ENCODE peak calls at places on chromosome 13, in eight cellular contexts. One of them, this sample, is unnamed.

GRCh38 chr13:113629814-113630213 is 28.2 kb downstream of the ATP4B start:
- DNase-seq in body of pancreas: no peak
- DNase-seq in tibial nerve: no peak
- DNase-seq in osteoblast: no peak
- DNase-seq in ovary: no peak
- DNase-seq in Caco-2: no peak
- DNase-seq in fibroblast of mammary gland: no peak
- DNase-seq in AG09309: no peak
- DNase-seq in this sample: no peak

GRCh38 chr13:47111499-47111898 is 214.6 kb upstream of the HTR2A start:
- DNase-seq in AG09309: no peak
- DNase-seq in tibial nerve: no peak
- DNase-seq in Caco-2: peak
- DNase-seq in body of pancreas: no peak
- DNase-seq in osteoblast: no peak
- DNase-seq in fibroblast of mammary gland: no peak
- DNase-seq in ovary: no peak
- DNase-seq in this sample: no peak

GRCh38 chr13:101455863-101456262 is 3.4 kb downstream of the ITGBL1 start:
- DNase-seq in body of pancreas: no peak
- DNase-seq in osteoblast: peak
- DNase-seq in fibroblast of mammary gland: peak
- DNase-seq in AG09309: peak
- DNase-seq in Caco-2: no peak
- DNase-seq in ovary: no peak
- DNase-seq in tibial nerve: no peak
- DNase-seq in this sample: no peak

GRCh38 chr13:46181799-46182490 is at the start of gene LCP1:
- DNase-seq in ovary: no peak
- DNase-seq in osteoblast: no peak
- DNase-seq in body of pancreas: no peak
- DNase-seq in tibial nerve: no peak
- DNase-seq in AG09309: no peak
- DNase-seq in fibroblast of mammary gland: no peak
- DNase-seq in Caco-2: peak
- DNase-seq in this sample: no peak

GRCh38 chr13:98324105-98324504 is 147.0 kb upstream of the RNF113B start:
- DNase-seq in AG09309: peak
- DNase-seq in body of pancreas: no peak
- DNase-seq in tibial nerve: no peak
- DNase-seq in Caco-2: no peak
- DNase-seq in ovary: no peak
- DNase-seq in osteoblast: peak
- DNase-seq in fibroblast of mammary gland: peak
- DNase-seq in this sample: peak

GRCh38 chr13:97367427-97367826 is 66.5 kb upstream of the RAP2A start:
- DNase-seq in ovary: no peak
- DNase-seq in fibroblast of mammary gland: peak
- DNase-seq in Caco-2: no peak
- DNase-seq in body of pancreas: no peak
- DNase-seq in osteoblast: peak
- DNase-seq in tibial nerve: no peak
- DNase-seq in AG09309: peak
- DNase-seq in this sample: no peak

GRCh38 chr13:87941244-87941643 is 270.1 kb downstream of the SLITRK5 start:
- DNase-seq in Caco-2: no peak
- DNase-seq in fibroblast of mammary gland: no peak
- DNase-seq in body of pancreas: no peak
- DNase-seq in osteoblast: no peak
- DNase-seq in AG09309: no peak
- DNase-seq in ovary: no peak
- DNase-seq in tibial nerve: no peak
- DNase-seq in this sample: no peak

GRCh38 chr13:53782400-53783030 is 753.9 kb downstream of the OLFM4 start:
- DNase-seq in AG09309: peak
- DNase-seq in body of pancreas: peak
- DNase-seq in tibial nerve: no peak
- DNase-seq in ovary: no peak
- DNase-seq in osteoblast: peak
- DNase-seq in fibroblast of mammary gland: peak
- DNase-seq in Caco-2: peak
- DNase-seq in this sample: peak

GRCh38 chr13:75740008-75740407 is 103.9 kb downstream of the LMO7 start:
- DNase-seq in fibroblast of mammary gland: peak
- DNase-seq in osteoblast: no peak
- DNase-seq in ovary: no peak
- DNase-seq in body of pancreas: no peak
- DNase-seq in Caco-2: no peak
- DNase-seq in tibial nerve: no peak
- DNase-seq in AG09309: no peak
- DNase-seq in this sample: no peak

GRCh38 chr13:34164585-34164984 is 346.6 kb downstream of the RFC3 start:
- DNase-seq in Caco-2: no peak
- DNase-seq in tibial nerve: no peak
- DNase-seq in AG09309: no peak
- DNase-seq in fibroblast of mammary gland: no peak
- DNase-seq in osteoblast: no peak
- DNase-seq in body of pancreas: no peak
- DNase-seq in ovary: no peak
- DNase-seq in this sample: no peak

GRCh38 chr13:102597029-102598015 is 536 bp downstream of the TPP2 start:
- DNase-seq in Caco-2: peak
- DNase-seq in tibial nerve: no peak
- DNase-seq in body of pancreas: peak
- DNase-seq in osteoblast: peak
- DNase-seq in fibroblast of mammary gland: no peak
- DNase-seq in ovary: no peak
- DNase-seq in AG09309: no peak
- DNase-seq in this sample: no peak

GRCh38 chr13:40812102-40812501 is 22.7 kb downstream of the SLC25A15 start:
- DNase-seq in Caco-2: no peak
- DNase-seq in AG09309: no peak
- DNase-seq in ovary: no peak
- DNase-seq in tibial nerve: no peak
- DNase-seq in osteoblast: no peak
- DNase-seq in fibroblast of mammary gland: no peak
- DNase-seq in body of pancreas: no peak
- DNase-seq in this sample: no peak

GRCh38 chr13:40814803-40815202 is 25.4 kb downstream of the SLC25A15 start:
- DNase-seq in ovary: no peak
- DNase-seq in AG09309: no peak
- DNase-seq in body of pancreas: no peak
- DNase-seq in fibroblast of mammary gland: peak
- DNase-seq in Caco-2: no peak
- DNase-seq in tibial nerve: no peak
- DNase-seq in osteoblast: no peak
- DNase-seq in this sample: no peak

GRCh38 chr13:40812724-40813445 is 23.5 kb downstream of the SLC25A15 start:
- DNase-seq in fibroblast of mammary gland: peak
- DNase-seq in osteoblast: peak
- DNase-seq in tibial nerve: no peak
- DNase-seq in body of pancreas: no peak
- DNase-seq in Caco-2: no peak
- DNase-seq in ovary: no peak
- DNase-seq in AG09309: no peak
- DNase-seq in this sample: no peak

GRCh38 chr13:40809471-40809870 is 20.1 kb downstream of the SLC25A15 start:
- DNase-seq in body of pancreas: no peak
- DNase-seq in Caco-2: no peak
- DNase-seq in osteoblast: no peak
- DNase-seq in tibial nerve: no peak
- DNase-seq in AG09309: no peak
- DNase-seq in ovary: no peak
- DNase-seq in fibroblast of mammary gland: no peak
- DNase-seq in this sample: no peak

DNA sequence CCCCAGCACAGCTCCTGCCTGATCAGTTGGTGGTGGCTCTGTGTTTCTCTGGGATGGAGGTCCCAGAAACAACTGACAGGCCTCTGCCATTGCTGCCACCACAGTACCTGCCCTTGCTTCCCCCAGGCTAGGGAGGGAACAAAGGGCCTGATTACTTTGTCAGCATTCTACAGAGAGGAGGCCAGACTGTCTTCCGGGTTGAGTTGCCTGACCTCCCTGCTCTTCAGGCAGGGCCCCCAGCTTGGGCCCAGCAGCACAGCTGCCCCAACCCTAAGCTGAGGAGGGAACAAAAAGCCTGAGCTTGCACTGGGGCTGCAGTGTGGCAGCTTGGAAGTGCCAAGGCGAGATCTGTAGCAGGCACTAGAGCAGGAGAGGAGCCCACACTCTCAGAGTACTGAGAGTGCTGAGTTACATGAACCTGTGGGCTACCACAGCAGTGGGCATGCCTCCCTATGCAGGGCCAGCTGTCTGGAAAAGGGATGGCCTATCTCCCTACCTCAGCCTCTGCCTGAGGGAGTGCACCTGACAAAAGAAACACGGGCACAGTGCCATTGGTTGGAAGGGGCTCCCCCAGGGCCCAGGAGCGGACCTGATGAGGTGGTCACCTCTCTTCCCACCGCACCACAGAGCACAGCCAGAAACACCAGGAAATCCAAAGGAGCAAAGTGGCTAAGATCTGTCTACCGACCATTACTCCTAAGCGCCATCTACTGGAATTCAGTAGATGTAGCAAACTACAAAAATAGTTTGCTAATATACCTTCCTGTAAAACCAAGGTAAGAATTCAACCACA is 24.4 kb downstream of the SLC25A15 start:
- DNase-seq in fibroblast of mammary gland: peak
- DNase-seq in AG09309: no peak
- DNase-seq in Caco-2: peak
- DNase-seq in osteoblast: peak
- DNase-seq in tibial nerve: no peak
- DNase-seq in ovary: no peak
- DNase-seq in body of pancreas: peak
- DNase-seq in this sample: no peak
- TF ChIP-seq CTCF in fibroblast of mammary gland: peak
- TF ChIP-seq CTCF in AG09309: peak
- TF ChIP-seq CTCF in Caco-2: peak
- TF ChIP-seq CTCF in osteoblast: peak
- TF ChIP-seq CTCF in tibial nerve: no peak
- TF ChIP-seq CTCF in ovary: no peak
- TF ChIP-seq CTCF in body of pancreas: peak
- TF ChIP-seq CTCF in this sample: peak

GRCh38 chr13:65454403-65454802 is 1775.7 kb downstream of the PCDH9 start:
- DNase-seq in osteoblast: no peak
- DNase-seq in fibroblast of mammary gland: no peak
- DNase-seq in body of pancreas: no peak
- DNase-seq in AG09309: no peak
- DNase-seq in ovary: no peak
- DNase-seq in tibial nerve: no peak
- DNase-seq in Caco-2: no peak
- DNase-seq in this sample: no peak
- H3K4me3 ChIP-seq in osteoblast: no peak
- H3K4me3 ChIP-seq in fibroblast of mammary gland: no peak
- H3K4me3 ChIP-seq in body of pancreas: no peak
- H3K4me3 ChIP-seq in AG09309: no peak
- H3K4me3 ChIP-seq in ovary: no peak
- H3K4me3 ChIP-seq in tibial nerve: no peak
- H3K4me3 ChIP-seq in Caco-2: no peak
- H3K4me3 ChIP-seq in this sample: no peak

DNA sequence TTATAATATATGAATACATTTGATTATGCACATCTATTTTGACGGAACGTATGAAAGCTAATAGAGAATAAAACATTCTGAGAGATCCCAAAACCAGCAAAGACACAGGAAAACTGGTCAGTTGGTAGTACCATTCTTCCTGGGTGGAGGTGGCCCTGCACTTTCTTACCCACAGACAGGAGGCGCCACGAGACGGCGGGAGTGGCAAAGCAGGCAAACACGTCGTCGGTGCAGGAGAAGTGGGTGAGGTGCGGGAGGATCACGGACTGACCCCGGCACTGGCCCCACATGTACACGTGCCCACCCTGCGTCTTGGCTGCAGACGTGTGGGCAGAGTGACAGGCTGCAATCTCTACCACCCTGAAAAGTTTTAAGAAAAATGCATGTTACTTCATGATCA is 36.1 kb downstream of the RCBTB1 start:
- DNase-seq in body of pancreas: peak
- DNase-seq in AG09309: no peak
- DNase-seq in osteoblast: no peak
- DNase-seq in fibroblast of mammary gland: no peak
- DNase-seq in ovary: no peak
- DNase-seq in tibial nerve: no peak
- DNase-seq in Caco-2: no peak
- DNase-seq in this sample: no peak
- TF ChIP-seq CTCF in body of pancreas: peak
- TF ChIP-seq CTCF in AG09309: peak
- TF ChIP-seq CTCF in osteoblast: no peak
- TF ChIP-seq CTCF in fibroblast of mammary gland: no peak
- TF ChIP-seq CTCF in ovary: no peak
- TF ChIP-seq CTCF in tibial nerve: no peak
- TF ChIP-seq CTCF in Caco-2: no peak
- TF ChIP-seq CTCF in this sample: no peak

GRCh38 chr13:74066937-74067336 is 67.3 kb downstream of the KLF12 start:
- DNase-seq in ovary: no peak
- DNase-seq in tibial nerve: no peak
- DNase-seq in AG09309: no peak
- DNase-seq in body of pancreas: no peak
- DNase-seq in fibroblast of mammary gland: no peak
- DNase-seq in osteoblast: no peak
- DNase-seq in Caco-2: no peak
- DNase-seq in this sample: no peak

GRCh38 chr13:74064805-74065204 is 69.4 kb downstream of the KLF12 start:
- DNase-seq in AG09309: no peak
- DNase-seq in ovary: no peak
- DNase-seq in body of pancreas: no peak
- DNase-seq in osteoblast: peak
- DNase-seq in fibroblast of mammary gland: peak
- DNase-seq in tibial nerve: no peak
- DNase-seq in Caco-2: no peak
- DNase-seq in this sample: no peak

GRCh38 chr13:74061939-74062595 is 72.1 kb downstream of the KLF12 start:
- DNase-seq in Caco-2: no peak
- DNase-seq in osteoblast: peak
- DNase-seq in ovary: peak
- DNase-seq in tibial nerve: no peak
- DNase-seq in AG09309: peak
- DNase-seq in fibroblast of mammary gland: peak
- DNase-seq in body of pancreas: no peak
- DNase-seq in this sample: no peak

GRCh38 chr13:74062933-74063332 is 71.3 kb downstream of the KLF12 start:
- DNase-seq in Caco-2: no peak
- DNase-seq in fibroblast of mammary gland: peak
- DNase-seq in body of pancreas: no peak
- DNase-seq in tibial nerve: no peak
- DNase-seq in ovary: peak
- DNase-seq in AG09309: peak
- DNase-seq in osteoblast: peak
- DNase-seq in this sample: no peak

DNA sequence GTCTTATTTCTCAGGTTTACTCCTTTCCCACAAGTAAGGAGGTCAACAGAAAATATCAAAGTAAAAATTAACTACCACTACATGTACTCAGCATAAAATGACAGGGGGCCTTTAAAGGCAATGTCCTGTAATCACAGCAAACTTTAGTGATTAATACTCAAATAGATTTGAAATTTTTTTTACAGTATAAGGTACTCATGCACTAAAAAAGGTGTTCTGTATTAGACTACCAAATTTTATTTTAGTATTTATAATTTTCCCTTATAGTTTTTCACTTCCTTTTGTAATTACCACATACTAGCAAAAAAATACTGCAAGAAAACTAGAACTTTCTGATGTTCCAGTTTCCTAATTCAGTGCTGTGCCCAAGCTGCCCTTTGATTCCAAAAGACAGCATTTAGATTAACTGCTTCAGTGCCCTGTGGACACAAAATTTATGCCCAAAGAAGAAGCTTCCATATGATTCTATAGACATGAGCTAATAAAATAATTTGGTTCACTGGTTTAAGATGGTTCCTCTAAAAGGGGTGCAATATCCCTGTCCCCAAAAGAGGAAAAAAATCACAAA is 70.6 kb downstream of the KLF12 start:
- DNase-seq in tibial nerve: no peak
- DNase-seq in fibroblast of mammary gland: no peak
- DNase-seq in osteoblast: no peak
- DNase-seq in AG09309: no peak
- DNase-seq in ovary: no peak
- DNase-seq in Caco-2: no peak
- DNase-seq in body of pancreas: no peak
- DNase-seq in this sample: no peak
- H3K4me3 ChIP-seq in tibial nerve: peak
- H3K4me3 ChIP-seq in fibroblast of mammary gland: no peak
- H3K4me3 ChIP-seq in osteoblast: peak
- H3K4me3 ChIP-seq in AG09309: no peak
- H3K4me3 ChIP-seq in ovary: no peak
- H3K4me3 ChIP-seq in Caco-2: no peak
- H3K4me3 ChIP-seq in body of pancreas: no peak
- H3K4me3 ChIP-seq in this sample: no peak

This sample was measured in LNCaP clone FGC.